ENCODE peak calls at places on chromosomes 3 and 15, in eight cellular contexts. One of them, this sample, is unnamed.

GRCh38 chr15:75661041-75661778 is 13.5 kb downstream of the SNX33 start:
- DNase-seq in M059J: peak
- DNase-seq in NCI-H1105: no peak
- DNase-seq in NCI-H526: no peak
- DNase-seq in amygdala: peak
- DNase-seq in fibroblast of pulmonary artery: peak
- DNase-seq in mucosa of descending colon: peak
- DNase-seq in CD8-positive, alpha-beta T cell: no peak
- DNase-seq in this sample: peak

GRCh38 chr3:188595890-188596376 is 442.0 kb downstream of the LPP start:
- DNase-seq in M059J: peak
- DNase-seq in NCI-H1105: no peak
- DNase-seq in NCI-H526: no peak
- DNase-seq in amygdala: no peak
- DNase-seq in fibroblast of pulmonary artery: peak
- DNase-seq in mucosa of descending colon: no peak
- DNase-seq in CD8-positive, alpha-beta T cell: no peak
- DNase-seq in this sample: no peak

GRCh38 chr15:90001062-90001682 is at the start of gene ZNF710:
- DNase-seq in M059J: peak
- DNase-seq in NCI-H1105: no peak
- DNase-seq in NCI-H526: peak
- DNase-seq in amygdala: peak
- DNase-seq in fibroblast of pulmonary artery: peak
- DNase-seq in mucosa of descending colon: peak
- DNase-seq in CD8-positive, alpha-beta T cell: no peak
- DNase-seq in this sample: peak

GRCh38 chr3:126472277-126473006 is 3.2 kb downstream of the ZXDC start:
- DNase-seq in M059J: peak
- DNase-seq in NCI-H1105: peak
- DNase-seq in NCI-H526: peak
- DNase-seq in amygdala: no peak
- DNase-seq in fibroblast of pulmonary artery: peak
- DNase-seq in mucosa of descending colon: no peak
- DNase-seq in CD8-positive, alpha-beta T cell: no peak
- DNase-seq in this sample: peak

GRCh38 chr15:57353317-57353804 is 22.9 kb upstream of the CGNL1 start:
- DNase-seq in M059J: no peak
- DNase-seq in NCI-H1105: no peak
- DNase-seq in NCI-H526: no peak
- DNase-seq in amygdala: no peak
- DNase-seq in fibroblast of pulmonary artery: no peak
- DNase-seq in mucosa of descending colon: no peak
- DNase-seq in CD8-positive, alpha-beta T cell: no peak
- DNase-seq in this sample: no peak

GRCh38 chr3:60017631-60018030 is 967.8 kb upstream of the CFAP20DC start:
- DNase-seq in M059J: peak
- DNase-seq in NCI-H1105: no peak
- DNase-seq in NCI-H526: no peak
- DNase-seq in amygdala: no peak
- DNase-seq in fibroblast of pulmonary artery: no peak
- DNase-seq in mucosa of descending colon: no peak
- DNase-seq in CD8-positive, alpha-beta T cell: peak
- DNase-seq in this sample: no peak

GRCh38 chr15:36080759-36081158 is 498.7 kb upstream of the CDIN1 start:
- DNase-seq in M059J: no peak
- DNase-seq in NCI-H1105: no peak
- DNase-seq in NCI-H526: no peak
- DNase-seq in amygdala: no peak
- DNase-seq in fibroblast of pulmonary artery: no peak
- DNase-seq in mucosa of descending colon: no peak
- DNase-seq in CD8-positive, alpha-beta T cell: no peak
- DNase-seq in this sample: no peak

GRCh38 chr3:191302451-191302850 is 26.7 kb upstream of the CCDC50 start:
- DNase-seq in M059J: no peak
- DNase-seq in NCI-H1105: no peak
- DNase-seq in NCI-H526: no peak
- DNase-seq in amygdala: no peak
- DNase-seq in fibroblast of pulmonary artery: no peak
- DNase-seq in mucosa of descending colon: no peak
- DNase-seq in CD8-positive, alpha-beta T cell: no peak
- DNase-seq in this sample: no peak

GRCh38 chr3:10915395-10915794 is 77.2 kb upstream of the SLC6A1 start:
- DNase-seq in M059J: no peak
- DNase-seq in NCI-H1105: no peak
- DNase-seq in NCI-H526: no peak
- DNase-seq in amygdala: no peak
- DNase-seq in fibroblast of pulmonary artery: no peak
- DNase-seq in mucosa of descending colon: no peak
- DNase-seq in CD8-positive, alpha-beta T cell: no peak
- DNase-seq in this sample: no peak

GRCh38 chr3:197478746-197479668 is 76.8 kb downstream of the BDH1 start:
- DNase-seq in M059J: peak
- DNase-seq in NCI-H1105: peak
- DNase-seq in NCI-H526: no peak
- DNase-seq in amygdala: no peak
- DNase-seq in fibroblast of pulmonary artery: no peak
- DNase-seq in mucosa of descending colon: no peak
- DNase-seq in CD8-positive, alpha-beta T cell: no peak
- DNase-seq in this sample: peak

GRCh38 chr15:61951949-61952348 is 108.3 kb downstream of the VPS13C start:
- DNase-seq in M059J: peak
- DNase-seq in NCI-H1105: peak
- DNase-seq in NCI-H526: no peak
- DNase-seq in amygdala: no peak
- DNase-seq in fibroblast of pulmonary artery: peak
- DNase-seq in mucosa of descending colon: no peak
- DNase-seq in CD8-positive, alpha-beta T cell: no peak
- DNase-seq in this sample: peak

GRCh38 chr15:89998141-89998661 is 2.9 kb upstream of the ZNF710 start:
- DNase-seq in M059J: peak
- DNase-seq in NCI-H1105: no peak
- DNase-seq in NCI-H526: peak
- DNase-seq in amygdala: no peak
- DNase-seq in fibroblast of pulmonary artery: peak
- DNase-seq in mucosa of descending colon: no peak
- DNase-seq in CD8-positive, alpha-beta T cell: no peak
- DNase-seq in this sample: peak

GRCh38 chr3:45992820-45993219 is 2.8 kb downstream of the FYCO1 start:
- DNase-seq in M059J: peak
- DNase-seq in NCI-H1105: no peak
- DNase-seq in NCI-H526: no peak
- DNase-seq in amygdala: no peak
- DNase-seq in fibroblast of pulmonary artery: peak
- DNase-seq in mucosa of descending colon: no peak
- DNase-seq in CD8-positive, alpha-beta T cell: no peak
- DNase-seq in this sample: no peak

GRCh38 chr3:131242201-131242600 is 139.4 kb upstream of the NUDT16 start:
- DNase-seq in M059J: peak
- DNase-seq in NCI-H1105: no peak
- DNase-seq in NCI-H526: no peak
- DNase-seq in amygdala: no peak
- DNase-seq in fibroblast of pulmonary artery: no peak
- DNase-seq in mucosa of descending colon: no peak
- DNase-seq in CD8-positive, alpha-beta T cell: no peak
- DNase-seq in this sample: no peak

GRCh38 chr3:35639251-35640185 is at the start of gene ARPP21:
- DNase-seq in M059J: no peak
- DNase-seq in NCI-H1105: no peak
- DNase-seq in NCI-H526: peak
- DNase-seq in amygdala: peak
- DNase-seq in fibroblast of pulmonary artery: peak
- DNase-seq in mucosa of descending colon: peak
- DNase-seq in CD8-positive, alpha-beta T cell: no peak
- DNase-seq in this sample: peak

GRCh38 chr15:93987068-93987467 is 244.3 kb upstream of the MCTP2 start:
- DNase-seq in M059J: no peak
- DNase-seq in NCI-H1105: no peak
- DNase-seq in NCI-H526: no peak
- DNase-seq in amygdala: no peak
- DNase-seq in fibroblast of pulmonary artery: no peak
- DNase-seq in mucosa of descending colon: no peak
- DNase-seq in CD8-positive, alpha-beta T cell: no peak
- DNase-seq in this sample: no peak

GRCh38 chr3:32913790-32914446 is 37.5 kb upstream of the CCR4 start:
- DNase-seq in M059J: peak
- DNase-seq in NCI-H1105: no peak
- DNase-seq in NCI-H526: no peak
- DNase-seq in amygdala: no peak
- DNase-seq in fibroblast of pulmonary artery: peak
- DNase-seq in mucosa of descending colon: no peak
- DNase-seq in CD8-positive, alpha-beta T cell: no peak
- DNase-seq in this sample: no peak